ENCODE peak calls at places on chromosome 10, in five cellular contexts. M is osteocyte, E is heart right ventricle, Y is PC-3, I is neural progenitor cell. C is an unnamed sample.

GRCh38 chr10:62626096-62626495 is 178.4 kb upstream of the ADO start:
- DNase-seq in M (no peak), E (no peak), Y (no peak), I (no peak), C (no peak)

GRCh38 chr10:63466168-63466935 is 575 bp upstream of the JMJD1C start:
- DNase-seq in M (no peak), E (no peak), Y (peak; percentile 79), I (peak; percentile 79), C (no peak)

GRCh38 chr10:10903620-10904019 is 114.1 kb upstream of the CELF2 start:
- DNase-seq in M (no peak), E (no peak), Y (no peak), I (no peak), C (no peak)

GRCh38 chr10:98567396-98567795 is 120.7 kb upstream of the HPS1 start:
- DNase-seq in M (no peak), E (no peak), Y (no peak), I (no peak), C (no peak)

GRCh38 chr10:88270061-88270808 is 312.9 kb downstream of the RNLS start:
- DNase-seq in M (no peak), E (no peak), Y (no peak), I (no peak), C (no peak)

GRCh38 chr10:3995302-3996210 is 210.5 kb upstream of the KLF6 start:
- DNase-seq in M (no peak), E (no peak), Y (peak; percentile 52), I (no peak), C (no peak)

GRCh38 chr10:126839094-126839761 is 66.0 kb upstream of the DOCK1 start:
- DNase-seq in M (peak; percentile 75), E (no peak), Y (no peak), I (no peak), C (no peak)

GRCh38 chr10:964988-965417 is 23.2 kb upstream of the GTPBP4 start:
- DNase-seq in M (no peak), E (no peak), Y (no peak), I (no peak), C (no peak)

GRCh38 chr10:119738962-119739361 is 13.1 kb downstream of the INPP5F start:
- DNase-seq in M (no peak), E (no peak), Y (no peak), I (no peak), C (no peak)

GRCh38 chr10:124741922-124742417 is 2.2 kb downstream of the FAM53B start:
- DNase-seq in M (no peak), E (no peak), Y (no peak), I (no peak), C (no peak)

GRCh38 chr10:15262036-15262713 is 93.7 kb upstream of the NMT2 start:
- DNase-seq in M (no peak), E (no peak), Y (peak; percentile 7), I (no peak), C (no peak)

GRCh38 chr10:119217937-119218579 is 10.7 kb downstream of the GRK5 start:
- DNase-seq in M (no peak), E (no peak), Y (no peak), I (no peak), C (no peak)

GRCh38 chr10:12980080-12980656 is 21.3 kb downstream of the CCDC3 start:
- DNase-seq in M (no peak), E (no peak), Y (no peak), I (no peak), C (no peak)

GRCh38 chr10:76871697-76872295 is 765.8 kb downstream of the KCNMA1 start:
- DNase-seq in M (no peak), E (no peak), Y (no peak), I (no peak), C (no peak)

GRCh38 chr10:88045116-88045515 is 181.7 kb downstream of the PTEN start:
- DNase-seq in M (no peak), E (no peak), Y (no peak), I (no peak), C (no peak)

GRCh38 chr10:124738441-124738840 is 5.7 kb downstream of the FAM53B start:
- DNase-seq in M (peak; percentile 56), E (no peak), Y (no peak), I (no peak), C (no peak)

GRCh38 chr10:3220853-3221252 is 48.3 kb upstream of the PITRM1 start:
- DNase-seq in M (no peak), E (no peak), Y (peak; percentile 53), I (no peak), C (no peak)

GRCh38 chr10:88278912-88279311 is 304.2 kb downstream of the RNLS start:
- DNase-seq in M (no peak), E (no peak), Y (no peak), I (no peak), C (no peak)

GRCh38 chr10:90621577-90621976 is 236.3 kb downstream of the HTR7 start:
- DNase-seq in M (no peak), E (no peak), Y (peak; percentile 32), I (peak; percentile 61), C (no peak)

GRCh38 chr10:49617281-49618020 is 3.6 kb downstream of the CHAT start:
- DNase-seq in M (no peak), E (no peak), Y (no peak), I (no peak), C (no peak)

GRCh38 chr10:98074315-98074911 is 44.0 kb upstream of the CRTAC1 start:
- DNase-seq in M (no peak), E (no peak), Y (peak; percentile 24), I (peak; percentile 56), C (no peak)

GRCh38 chr10:7408494-7409044 is 2.3 kb downstream of the SFMBT2 start:
- DNase-seq in M (no peak), E (peak; percentile 79), Y (peak; percentile 41), I (peak; percentile 83), C (peak; percentile 53)

GRCh38 chr10:49379596-49380410 is 16.1 kb downstream of the DRGX start:
- DNase-seq in M (peak; percentile 69), E (no peak), Y (peak; percentile 39), I (no peak), C (no peak)

GRCh38 chr10:95441547-95441923 is 119.6 kb downstream of the SORBS1 start:
- DNase-seq in M (no peak), E (no peak), Y (no peak), I (no peak), C (no peak)

GRCh38 chr10:114306116-114306973 is 67.3 kb downstream of the VWA2 start:
- DNase-seq in M (no peak), E (no peak), Y (peak; percentile 87), I (no peak), C (no peak)

GRCh38 chr10:72068126-72068765 is 20.1 kb downstream of the SPOCK2 start:
- DNase-seq in M (no peak), E (no peak), Y (no peak), I (no peak), C (no peak)

GRCh38 chr10:72068901-72069446 is 19.4 kb downstream of the SPOCK2 start:
- DNase-seq in M (no peak), E (peak; percentile 62), Y (no peak), I (no peak), C (no peak)

GRCh38 chr10:72072046-72072445 is 16.3 kb downstream of the SPOCK2 start:
- DNase-seq in M (no peak), E (no peak), Y (no peak), I (no peak), C (no peak)

GRCh38 chr10:72067463-72068125 is 20.8 kb downstream of the SPOCK2 start:
- DNase-seq in M (no peak), E (no peak), Y (no peak), I (no peak), C (no peak)

DNA sequence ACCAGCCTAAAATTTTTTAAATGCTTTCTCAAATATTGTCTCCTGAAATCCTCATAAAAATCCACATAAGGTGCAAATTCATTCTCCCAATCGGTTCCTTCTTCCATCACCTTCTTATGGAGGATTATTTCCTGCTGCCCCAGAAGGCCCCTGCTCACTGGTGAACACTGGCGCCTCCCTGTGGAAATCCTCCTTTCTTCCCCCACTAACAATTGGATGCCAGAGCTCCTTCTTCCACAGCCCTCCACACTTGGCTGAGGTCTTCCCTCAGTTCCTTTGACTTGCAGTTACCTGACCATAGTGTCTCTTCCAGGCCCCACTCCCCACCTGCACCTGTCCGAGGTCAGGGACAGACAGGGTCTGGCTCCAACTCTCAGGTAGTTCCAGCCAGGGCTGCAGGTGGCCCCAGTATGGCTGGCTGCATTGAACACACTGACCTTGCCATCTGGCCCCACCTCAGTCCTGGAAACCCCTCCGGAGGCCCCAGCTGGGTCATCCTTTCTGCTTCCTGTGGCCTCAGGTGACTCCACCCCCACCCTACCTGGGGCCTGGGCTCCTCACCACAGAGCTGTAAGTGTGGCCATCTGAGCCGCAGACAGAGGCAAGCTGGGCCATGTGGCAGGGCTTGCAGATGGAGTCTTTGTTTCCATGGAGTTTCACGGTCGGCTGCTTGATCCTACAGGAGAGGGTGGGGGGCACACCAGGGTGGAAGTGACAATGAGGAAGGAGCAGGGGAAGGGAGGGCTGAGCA is 18.4 kb downstream of the SPOCK2 start:
- DNase-seq in M (no peak), E (no peak), Y (no peak), I (peak; percentile 50), C (no peak)
- TF ChIP-seq CTCF in M (peak; percentile 40), E (peak; percentile 13), Y (peak; percentile 44), I (peak; percentile 53), C (no peak)

DNA sequence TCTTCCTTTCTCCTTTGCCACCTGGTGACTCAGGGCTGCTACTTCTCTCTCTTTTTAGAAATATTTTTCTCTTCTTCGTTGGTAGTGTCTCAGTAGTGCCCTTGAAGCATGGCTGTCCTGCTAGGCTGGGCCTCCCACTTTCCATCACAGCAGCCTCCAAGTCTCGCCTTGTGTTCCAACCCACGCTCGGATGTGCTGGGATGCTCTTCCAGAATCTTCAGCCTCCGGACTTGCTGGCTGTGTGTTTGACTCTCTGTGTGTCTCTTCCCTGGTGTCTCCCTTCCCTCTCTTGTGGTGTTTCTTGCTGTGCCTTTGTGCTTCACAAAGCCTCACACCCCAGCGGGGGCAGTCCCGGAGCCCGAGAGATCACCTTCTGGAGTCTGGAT is 100.5 kb downstream of the INPP5A start:
- DNase-seq in M (no peak), E (no peak), Y (no peak), I (no peak), C (peak; percentile 13)
- TF ChIP-seq CTCF in M (no peak), E (no peak), Y (no peak), I (no peak), C (no peak)

DNA sequence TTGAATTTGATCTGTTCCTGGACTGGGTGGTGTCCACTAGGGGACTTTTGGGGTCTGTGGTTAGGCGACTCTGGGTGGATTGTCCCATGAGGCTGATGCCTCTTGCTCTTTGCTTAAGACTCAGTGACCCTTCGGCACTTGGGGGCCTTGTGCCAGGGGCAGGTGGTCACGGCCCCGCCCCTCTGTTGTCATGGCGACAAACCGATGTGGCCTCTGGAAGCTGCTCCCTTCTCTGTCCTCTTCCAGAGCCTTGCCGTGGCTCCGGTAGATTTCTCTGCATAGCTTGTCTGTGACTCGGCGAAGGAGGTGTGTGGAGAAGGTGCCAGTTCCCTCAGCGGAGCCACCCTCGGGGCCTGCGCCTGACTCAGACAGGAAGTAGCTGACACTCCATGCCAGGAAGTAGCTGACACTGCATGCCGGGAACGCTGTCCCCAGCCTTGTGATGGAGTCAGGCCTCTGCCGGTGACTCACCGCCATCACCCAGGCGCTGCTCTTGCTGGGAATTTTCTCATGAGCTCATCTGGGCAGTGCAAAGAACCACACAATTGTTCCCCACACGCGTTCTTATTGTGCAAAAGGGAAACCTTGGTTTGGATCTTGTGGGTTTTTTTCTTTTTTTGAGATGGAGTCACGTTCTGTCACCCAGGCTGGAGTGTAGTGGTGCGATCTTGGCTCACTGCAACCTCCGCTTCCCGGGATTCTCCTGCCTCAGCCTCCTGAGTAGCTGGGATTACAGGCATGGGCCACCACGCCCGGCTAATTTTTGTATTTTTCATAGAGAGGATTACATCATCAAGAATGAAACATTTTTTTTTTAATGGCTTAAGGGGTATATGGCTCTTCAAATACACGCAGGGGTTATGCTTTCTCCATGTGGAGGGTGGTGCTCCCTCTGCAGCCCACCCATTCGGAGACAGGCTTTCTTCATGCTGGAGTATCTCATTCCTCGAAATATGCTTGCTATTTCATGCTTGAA is 72.6 kb downstream of the PFKFB3 start:
- DNase-seq in M (peak; percentile 90), E (peak; percentile 84), Y (peak; percentile 89), I (peak; percentile 52), C (peak; percentile 62)
- TF ChIP-seq CTCF in M (no peak), E (no peak), Y (no peak), I (no peak), C (no peak)

GRCh38 chr10:73218466-73219191 is 28.4 kb downstream of the DNAJC9 start:
- DNase-seq in M (no peak), E (no peak), Y (peak; percentile 76), I (peak; percentile 14), C (no peak)
- TF ChIP-seq CTCF in M (peak; percentile 42), E (no peak), Y (peak; percentile 99), I (peak; percentile 59), C (no peak)